ENCODE peak calls at places on chromosomes 7 and 10, in five cellular contexts. One of them, this sample, is unnamed. For H3K4me1 and H3K36me3, the result is how much of the 10 kb centered on the place peaks cover.

GRCh38 chr7:121330053-121330833 is 1.4 kb downstream of the WNT16 start:
- DNase-seq in right lobe of liver: no peak
- DNase-seq in CD8-positive, alpha-beta T cell: no peak
- DNase-seq in left lung: no peak
- DNase-seq in thoracic aorta: no peak
- DNase-seq in this sample: no peak

GRCh38 chr10:124279298-124279697 is 139.4 kb downstream of the OAT start:
- DNase-seq in right lobe of liver: no peak
- DNase-seq in CD8-positive, alpha-beta T cell: no peak
- DNase-seq in left lung: no peak
- DNase-seq in thoracic aorta: no peak
- DNase-seq in this sample: no peak

GRCh38 chr10:74871595-74872382 is 45.4 kb downstream of the KAT6B start:
- DNase-seq in right lobe of liver: no peak
- DNase-seq in CD8-positive, alpha-beta T cell: no peak
- DNase-seq in left lung: no peak
- DNase-seq in thoracic aorta: no peak
- DNase-seq in this sample: no peak

GRCh38 chr10:103852856-103853255 is 2.5 kb downstream of the SH3PXD2A start:
- DNase-seq in right lobe of liver: no peak
- DNase-seq in CD8-positive, alpha-beta T cell: no peak
- DNase-seq in left lung: no peak
- DNase-seq in thoracic aorta: no peak
- DNase-seq in this sample: no peak

GRCh38 chr7:158442260-158442659 is 145.4 kb downstream of the PTPRN2 start:
- DNase-seq in right lobe of liver: no peak
- DNase-seq in CD8-positive, alpha-beta T cell: no peak
- DNase-seq in left lung: no peak
- DNase-seq in thoracic aorta: no peak
- DNase-seq in this sample: no peak

GRCh38 chr7:75993689-75994387 is 557 bp downstream of the TMEM120A start:
- DNase-seq in right lobe of liver: peak
- DNase-seq in CD8-positive, alpha-beta T cell: no peak
- DNase-seq in left lung: no peak
- DNase-seq in thoracic aorta: peak
- DNase-seq in this sample: peak

GRCh38 chr10:100745882-100746412 is 565 bp downstream of the PAX2 start:
- DNase-seq in right lobe of liver: no peak
- DNase-seq in CD8-positive, alpha-beta T cell: no peak
- DNase-seq in left lung: no peak
- DNase-seq in thoracic aorta: no peak
- DNase-seq in this sample: no peak

GRCh38 chr10:124619195-124619594 is 125.0 kb downstream of the FAM53B start:
- DNase-seq in right lobe of liver: no peak
- DNase-seq in CD8-positive, alpha-beta T cell: no peak
- DNase-seq in left lung: peak
- DNase-seq in thoracic aorta: no peak
- DNase-seq in this sample: no peak

GRCh38 chr7:108294595-108294994 is 161.6 kb downstream of the NRCAM start:
- DNase-seq in right lobe of liver: no peak
- DNase-seq in CD8-positive, alpha-beta T cell: no peak
- DNase-seq in left lung: no peak
- DNase-seq in thoracic aorta: no peak
- DNase-seq in this sample: no peak

GRCh38 chr10:132882481-132882951 is 59.9 kb downstream of the CFAP46 start:
- DNase-seq in right lobe of liver: peak
- DNase-seq in CD8-positive, alpha-beta T cell: no peak
- DNase-seq in left lung: peak
- DNase-seq in thoracic aorta: no peak
- DNase-seq in this sample: peak

GRCh38 chr7:128361463-128362441 is at the start of gene PRRT4:
- DNase-seq in right lobe of liver: peak
- DNase-seq in CD8-positive, alpha-beta T cell: no peak
- DNase-seq in left lung: no peak
- DNase-seq in thoracic aorta: no peak
- DNase-seq in this sample: no peak

DNA sequence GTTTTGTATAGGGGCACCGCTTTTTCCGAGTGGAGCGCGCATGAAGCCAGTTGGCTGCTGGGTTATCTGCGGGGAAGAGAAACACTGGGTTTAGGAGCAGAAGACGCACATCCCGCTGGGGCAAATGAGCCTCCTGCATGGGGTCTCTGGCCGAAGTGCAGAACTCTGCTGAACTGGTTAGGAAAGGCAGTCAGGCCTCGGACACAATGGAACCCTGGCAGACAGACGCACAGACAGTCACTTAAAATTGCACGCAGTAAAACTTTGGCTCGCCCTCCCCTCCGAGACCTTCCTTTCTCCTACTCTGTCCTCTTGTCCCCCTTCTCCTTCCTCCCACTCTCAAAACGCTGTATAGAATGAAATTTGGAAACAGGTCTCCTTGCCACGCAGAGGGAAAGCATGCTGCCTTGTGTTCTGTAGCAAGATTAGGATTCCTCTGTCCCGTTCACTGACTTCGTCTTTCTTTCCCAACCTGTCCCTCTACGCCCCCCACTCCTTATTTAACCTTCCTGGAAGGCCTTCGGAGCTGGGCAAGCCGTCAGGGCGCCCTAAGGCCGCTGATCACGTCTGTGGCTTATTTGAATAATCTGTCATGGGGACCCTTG is 1.5 kb downstream of the HOXA9 start:
- DNase-seq in right lobe of liver: no peak
- DNase-seq in CD8-positive, alpha-beta T cell: no peak
- DNase-seq in left lung: peak
- DNase-seq in thoracic aorta: no peak
- DNase-seq in this sample: no peak
- TF ChIP-seq CTCF in right lobe of liver: no peak
- TF ChIP-seq CTCF in CD8-positive, alpha-beta T cell: no peak
- TF ChIP-seq CTCF in left lung: no peak
- TF ChIP-seq CTCF in thoracic aorta: no peak
- TF ChIP-seq CTCF in this sample: no peak

DNA sequence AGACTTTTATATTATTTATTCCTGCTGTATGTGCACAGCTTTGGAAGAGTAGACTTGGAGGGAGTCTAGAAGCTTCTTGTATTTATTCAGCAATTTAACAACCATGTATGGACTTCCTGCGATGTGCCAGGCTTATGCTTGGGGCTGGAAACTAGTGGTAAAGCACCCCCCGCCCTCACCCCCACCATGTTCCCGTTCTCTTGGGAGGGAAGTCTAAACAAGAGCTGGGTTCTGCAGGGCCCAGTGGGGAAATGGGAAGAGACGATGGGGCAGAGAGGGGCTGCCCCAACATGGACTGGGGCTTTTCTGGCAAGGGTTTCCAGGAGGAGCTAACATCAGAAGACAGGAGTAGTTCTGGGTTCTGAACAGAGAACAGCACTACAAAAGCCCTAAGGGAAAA is 8.0 kb downstream of the RASSF4 start:
- DNase-seq in right lobe of liver: peak
- DNase-seq in CD8-positive, alpha-beta T cell: no peak
- DNase-seq in left lung: no peak
- DNase-seq in thoracic aorta: no peak
- DNase-seq in this sample: no peak
- H3K4me1 ChIP-seq in right lobe of liver: half or more
- H3K4me1 ChIP-seq in CD8-positive, alpha-beta T cell: under half
- H3K4me1 ChIP-seq in left lung: half or more
- H3K4me1 ChIP-seq in thoracic aorta: half or more
- H3K4me1 ChIP-seq in this sample: under half

GRCh38 chr10:32950457-32951109 is 7.4 kb downstream of the ITGB1 start:
- DNase-seq in right lobe of liver: no peak
- DNase-seq in CD8-positive, alpha-beta T cell: no peak
- DNase-seq in left lung: no peak
- DNase-seq in thoracic aorta: no peak
- DNase-seq in this sample: no peak

GRCh38 chr10:32947586-32947985 is 10.4 kb downstream of the ITGB1 start:
- DNase-seq in right lobe of liver: no peak
- DNase-seq in CD8-positive, alpha-beta T cell: no peak
- DNase-seq in left lung: no peak
- DNase-seq in thoracic aorta: no peak
- DNase-seq in this sample: no peak

GRCh38 chr10:32949221-32949678 is 8.8 kb downstream of the ITGB1 start:
- DNase-seq in right lobe of liver: no peak
- DNase-seq in CD8-positive, alpha-beta T cell: no peak
- DNase-seq in left lung: no peak
- DNase-seq in thoracic aorta: no peak
- DNase-seq in this sample: no peak

GRCh38 chr10:32946108-32946507 is 11.9 kb downstream of the ITGB1 start:
- DNase-seq in right lobe of liver: no peak
- DNase-seq in CD8-positive, alpha-beta T cell: no peak
- DNase-seq in left lung: no peak
- DNase-seq in thoracic aorta: no peak
- DNase-seq in this sample: no peak

DNA sequence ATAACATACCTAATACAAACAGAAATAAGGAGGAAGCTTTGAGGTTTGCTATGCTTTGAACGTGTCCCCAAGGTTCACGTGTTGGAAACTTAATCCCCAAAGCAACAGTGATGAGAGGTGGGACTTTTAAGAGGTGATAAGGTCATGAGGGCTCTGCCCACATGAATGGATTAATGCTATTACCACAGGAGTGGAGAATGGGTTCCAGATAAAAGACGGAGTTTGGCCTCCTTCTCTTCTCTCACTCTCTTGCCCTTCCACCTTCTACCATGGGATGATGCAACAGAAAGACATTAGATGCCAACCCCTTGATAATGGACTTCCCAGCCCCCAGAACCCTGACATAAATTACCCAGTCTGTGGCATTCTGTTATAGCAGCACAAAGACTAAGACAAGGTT is 9.6 kb downstream of the ITGB1 start:
- DNase-seq in right lobe of liver: no peak
- DNase-seq in CD8-positive, alpha-beta T cell: no peak
- DNase-seq in left lung: no peak
- DNase-seq in thoracic aorta: no peak
- DNase-seq in this sample: no peak
- H3K36me3 ChIP-seq in right lobe of liver: under half
- H3K36me3 ChIP-seq in CD8-positive, alpha-beta T cell: under half
- H3K36me3 ChIP-seq in left lung: under half
- H3K36me3 ChIP-seq in thoracic aorta: under half
- H3K36me3 ChIP-seq in this sample: under half

GRCh38 chr10:49393301-49393700 is 2.6 kb downstream of the DRGX start:
- DNase-seq in right lobe of liver: no peak
- DNase-seq in CD8-positive, alpha-beta T cell: no peak
- DNase-seq in left lung: no peak
- DNase-seq in thoracic aorta: no peak
- DNase-seq in this sample: no peak

GRCh38 chr10:49396666-49396999 is 744 bp upstream of the DRGX start:
- DNase-seq in right lobe of liver: no peak
- DNase-seq in CD8-positive, alpha-beta T cell: no peak
- DNase-seq in left lung: no peak
- DNase-seq in thoracic aorta: no peak
- DNase-seq in this sample: no peak

GRCh38 chr10:49394933-49395740 is 752 bp downstream of the DRGX start:
- DNase-seq in right lobe of liver: no peak
- DNase-seq in CD8-positive, alpha-beta T cell: no peak
- DNase-seq in left lung: no peak
- DNase-seq in thoracic aorta: no peak
- DNase-seq in this sample: no peak

GRCh38 chr10:49395741-49396665 is at the start of gene DRGX:
- DNase-seq in right lobe of liver: no peak
- DNase-seq in CD8-positive, alpha-beta T cell: no peak
- DNase-seq in left lung: no peak
- DNase-seq in thoracic aorta: no peak
- DNase-seq in this sample: no peak

GRCh38 chr10:49393757-49394156 is 2.1 kb downstream of the DRGX start:
- DNase-seq in right lobe of liver: no peak
- DNase-seq in CD8-positive, alpha-beta T cell: no peak
- DNase-seq in left lung: no peak
- DNase-seq in thoracic aorta: no peak
- DNase-seq in this sample: no peak
- TF ChIP-seq CTCF in right lobe of liver: no peak
- TF ChIP-seq CTCF in CD8-positive, alpha-beta T cell: no peak
- TF ChIP-seq CTCF in left lung: no peak
- TF ChIP-seq CTCF in thoracic aorta: no peak
- TF ChIP-seq CTCF in this sample: no peak

GRCh38 chr7:40851001-40851400 is 716.2 kb downstream of the SUGCT start:
- DNase-seq in right lobe of liver: no peak
- DNase-seq in CD8-positive, alpha-beta T cell: no peak
- DNase-seq in left lung: no peak
- DNase-seq in thoracic aorta: no peak
- DNase-seq in this sample: no peak

GRCh38 chr7:40847921-40848320 is 713.1 kb downstream of the SUGCT start:
- DNase-seq in right lobe of liver: no peak
- DNase-seq in CD8-positive, alpha-beta T cell: no peak
- DNase-seq in left lung: no peak
- DNase-seq in thoracic aorta: no peak
- DNase-seq in this sample: no peak

GRCh38 chr7:40848541-40849221 is 713.9 kb downstream of the SUGCT start:
- DNase-seq in right lobe of liver: no peak
- DNase-seq in CD8-positive, alpha-beta T cell: no peak
- DNase-seq in left lung: no peak
- DNase-seq in thoracic aorta: no peak
- DNase-seq in this sample: no peak

GRCh38 chr7:40845959-40846358 is 711.2 kb downstream of the SUGCT start:
- DNase-seq in right lobe of liver: no peak
- DNase-seq in CD8-positive, alpha-beta T cell: no peak
- DNase-seq in left lung: no peak
- DNase-seq in thoracic aorta: no peak
- DNase-seq in this sample: no peak

DNA sequence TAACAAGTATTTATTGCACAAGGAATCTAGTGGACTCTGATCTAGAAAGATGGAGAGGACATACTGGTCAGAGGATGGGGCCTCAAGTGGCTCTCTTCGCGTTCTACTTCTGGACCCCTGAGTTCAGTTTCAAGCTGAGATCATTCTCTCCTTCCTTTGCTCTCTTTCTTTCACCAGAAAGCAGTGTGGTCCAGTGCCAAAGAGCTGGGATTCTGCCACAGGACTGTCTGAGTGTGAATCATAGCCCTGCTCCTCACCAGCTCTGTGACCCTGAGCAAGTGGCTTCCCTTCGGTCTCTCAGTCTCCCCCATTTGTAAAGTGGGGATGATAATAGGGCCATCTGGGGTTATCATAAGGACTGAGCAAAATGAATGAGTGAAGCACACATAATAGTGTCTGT is 715.2 kb downstream of the SUGCT start:
- DNase-seq in right lobe of liver: no peak
- DNase-seq in CD8-positive, alpha-beta T cell: no peak
- DNase-seq in left lung: no peak
- DNase-seq in thoracic aorta: no peak
- DNase-seq in this sample: no peak
- H3K4me1 ChIP-seq in right lobe of liver: under half
- H3K4me1 ChIP-seq in CD8-positive, alpha-beta T cell: under half
- H3K4me1 ChIP-seq in left lung: under half
- H3K4me1 ChIP-seq in thoracic aorta: under half
- H3K4me1 ChIP-seq in this sample: under half